ENCODE peak calls at places on chromosomes 11 and 22, in ten cellular contexts. L, S, V, T, B, G, M, U, W and J are unnamed samples.

GRCh38 chr11:28911829-28912228 is 803.6 kb downstream of the METTL15 start:
- DNase-seq in L (no peak), S (no peak), V (no peak), T (no peak), B (no peak), G (no peak), M (no peak), U (no peak), W (no peak), J (no peak)

GRCh38 chr11:64238999-64239398 is 1.9 kb upstream of the FKBP2 start:
- DNase-seq in L (no peak), S (no peak), V (no peak), T (no peak), B (no peak), G (no peak), M (no peak), U (no peak), W (no peak), J (no peak)

GRCh38 chr11:101862410-101863233 is 52.2 kb upstream of the CEP126 start:
- DNase-seq in L (peak), S (no peak), V (no peak), T (no peak), B (no peak), G (no peak), M (no peak), U (peak), W (peak), J (no peak)

GRCh38 chr11:3971756-3972404 is 116.4 kb downstream of the STIM1 start:
- DNase-seq in L (peak), S (no peak), V (no peak), T (no peak), B (no peak), G (no peak), M (no peak), U (no peak), W (no peak), J (no peak)

GRCh38 chr11:96794152-96794551 is 404.3 kb downstream of the JRKL start:
- DNase-seq in L (no peak), S (no peak), V (no peak), T (no peak), B (no peak), G (no peak), M (no peak), U (no peak), W (no peak), J (no peak)

GRCh38 chr11:35265755-35266454 is 126.9 kb downstream of the CD44 start:
- DNase-seq in L (no peak), S (no peak), V (no peak), T (no peak), B (no peak), G (no peak), M (no peak), U (no peak), W (no peak), J (no peak)

GRCh38 chr22:48851933-48852549 is 975.6 kb downstream of the BRD1 start:
- DNase-seq in L (no peak), S (no peak), V (no peak), T (no peak), B (no peak), G (no peak), M (no peak), U (no peak), W (no peak), J (no peak)

GRCh38 chr11:33722579-33723234 is 13.5 kb downstream of the CD59 start:
- DNase-seq in L (peak), S (peak), V (peak), T (no peak), B (no peak), G (no peak), M (no peak), U (no peak), W (no peak), J (peak)

GRCh38 chr11:211295-211694 is 3.8 kb downstream of the RIC8A start:
- DNase-seq in L (no peak), S (no peak), V (no peak), T (peak), B (no peak), G (peak), M (no peak), U (no peak), W (no peak), J (no peak)

GRCh38 chr11:69867076-69868002 is 48.1 kb upstream of the FGF3 start:
- DNase-seq in L (no peak), S (no peak), V (no peak), T (no peak), B (peak), G (no peak), M (no peak), U (no peak), W (no peak), J (no peak)

GRCh38 chr11:103601230-103601846 is 435.1 kb upstream of the DDI1 start:
- DNase-seq in L (peak), S (no peak), V (peak), T (no peak), B (peak), G (no peak), M (no peak), U (no peak), W (no peak), J (no peak)

GRCh38 chr11:36594316-36594989 is at the start of gene IFTAP:
- DNase-seq in L (peak), S (peak), V (peak), T (no peak), B (peak), G (peak), M (peak), U (peak), W (peak), J (no peak)

GRCh38 chr22:49566141-49566541 is 261.5 kb downstream of the BRD1 start:
- DNase-seq in L (no peak), S (no peak), V (no peak), T (peak), B (no peak), G (no peak), M (no peak), U (no peak), W (no peak), J (no peak)

GRCh38 chr11:123390146-123390545 is 39.9 kb upstream of the GRAMD1B start:
- DNase-seq in L (no peak), S (no peak), V (no peak), T (no peak), B (no peak), G (no peak), M (no peak), U (no peak), W (no peak), J (no peak)

GRCh38 chr22:46007848-46008261 is 30.9 kb upstream of the WNT7B start:
- DNase-seq in L (no peak), S (peak), V (no peak), T (peak), B (peak), G (peak), M (peak), U (peak), W (peak), J (no peak)

GRCh38 chr11:134531331-134532135 is 119.5 kb upstream of the B3GAT1 start:
- DNase-seq in L (no peak), S (peak), V (no peak), T (no peak), B (no peak), G (peak), M (no peak), U (no peak), W (no peak), J (no peak)

GRCh38 chr11:46003647-46004046 is 81.2 kb downstream of the LARGE2 start:
- DNase-seq in L (no peak), S (no peak), V (no peak), T (no peak), B (no peak), G (no peak), M (no peak), U (no peak), W (no peak), J (no peak)

GRCh38 chr11:119147604-119148333 is 1.1 kb upstream of the ABCG4 start:
- DNase-seq in L (no peak), S (no peak), V (no peak), T (no peak), B (no peak), G (no peak), M (no peak), U (no peak), W (no peak), J (no peak)

GRCh38 chr11:88414385-88414861 is 76.9 kb upstream of the CTSC start:
- DNase-seq in L (no peak), S (no peak), V (no peak), T (no peak), B (no peak), G (no peak), M (no peak), U (peak), W (peak), J (no peak)

GRCh38 chr11:120869516-120870011 is 154.3 kb upstream of the TBCEL start:
- DNase-seq in L (no peak), S (no peak), V (no peak), T (no peak), B (no peak), G (no peak), M (no peak), U (no peak), W (no peak), J (peak)

GRCh38 chr11:71548716-71549151 is 514 bp downstream of the KRTAP5-9 start:
- DNase-seq in L (no peak), S (no peak), V (no peak), T (no peak), B (no peak), G (no peak), M (no peak), U (no peak), W (no peak), J (no peak)

GRCh38 chr22:43356881-43357280 is 13.7 kb upstream of the SCUBE1 start:
- DNase-seq in L (no peak), S (no peak), V (no peak), T (no peak), B (no peak), G (no peak), M (no peak), U (no peak), W (no peak), J (no peak)

GRCh38 chr11:43959321-43959995 is 17.0 kb downstream of the C11orf96 start:
- DNase-seq in L (no peak), S (no peak), V (no peak), T (no peak), B (no peak), G (no peak), M (no peak), U (no peak), W (no peak), J (no peak)

GRCh38 chr11:26418391-26418790 is 86.5 kb downstream of the ANO3 start:
- DNase-seq in L (no peak), S (no peak), V (no peak), T (no peak), B (no peak), G (no peak), M (no peak), U (no peak), W (no peak), J (no peak)

GRCh38 chr11:8267831-8268529 is 4.3 kb upstream of the LMO1 start:
- DNase-seq in L (no peak), S (no peak), V (peak), T (peak), B (no peak), G (no peak), M (peak), U (no peak), W (no peak), J (no peak)

GRCh38 chr11:10305964-10306918 is 1.4 kb downstream of the ADM start:
- DNase-seq in L (peak), S (no peak), V (no peak), T (no peak), B (no peak), G (peak), M (peak), U (peak), W (no peak), J (no peak)

GRCh38 chr11:127816959-127817358 is 770.4 kb downstream of the ETS1 start:
- DNase-seq in L (no peak), S (no peak), V (no peak), T (no peak), B (no peak), G (no peak), M (no peak), U (no peak), W (no peak), J (no peak)

GRCh38 chr11:2466869-2467694 is 22.3 kb downstream of the KCNQ1 start:
- DNase-seq in L (no peak), S (no peak), V (no peak), T (no peak), B (no peak), G (peak), M (no peak), U (no peak), W (no peak), J (no peak)

GRCh38 chr11:74460481-74461154 is 6.7 kb downstream of the KCNE3 start:
- DNase-seq in L (peak), S (no peak), V (no peak), T (no peak), B (no peak), G (no peak), M (no peak), U (no peak), W (no peak), J (no peak)

GRCh38 chr22:31105282-31105929 is 2.0 kb downstream of the SELENOM start:
- DNase-seq in L (no peak), S (peak), V (no peak), T (no peak), B (no peak), G (no peak), M (no peak), U (no peak), W (no peak), J (no peak)

DNA sequence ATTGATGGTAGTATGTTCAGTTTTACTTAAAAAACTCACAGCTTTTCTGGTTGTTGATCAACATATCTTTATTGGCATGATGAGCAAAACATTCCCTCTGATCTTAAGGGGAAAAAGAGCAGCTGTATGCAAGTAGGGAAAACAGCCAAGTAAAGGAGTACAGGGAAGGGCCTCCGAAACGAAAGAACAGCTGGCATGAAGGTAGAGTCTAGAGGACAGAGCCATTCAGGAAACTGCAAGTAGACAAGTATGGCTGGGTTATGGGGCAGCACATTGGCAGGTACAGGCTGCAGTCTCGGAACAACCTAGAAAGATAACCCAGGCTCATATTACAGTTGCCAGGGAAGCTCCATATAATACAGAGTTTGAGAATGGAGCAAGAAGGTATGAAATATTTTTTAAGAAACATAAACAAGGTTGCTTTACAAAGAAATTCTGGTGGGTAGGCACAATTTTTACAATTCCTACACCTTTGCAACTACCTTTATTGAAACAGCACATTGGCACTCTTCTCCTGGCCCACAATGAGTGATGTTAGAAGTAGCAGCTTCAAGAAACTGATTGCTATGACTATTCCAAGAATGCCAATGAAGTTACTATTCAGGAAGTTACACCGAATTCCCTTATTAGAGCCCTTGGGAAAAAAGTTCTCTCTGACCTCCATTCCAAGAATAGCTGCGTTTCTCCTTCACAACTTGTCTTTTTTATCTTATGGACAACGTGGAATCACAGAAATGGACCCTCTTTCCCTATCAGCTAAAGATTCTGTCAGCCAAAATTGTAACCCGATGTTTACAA is 45.2 kb downstream of the LGR4 start:
- DNase-seq in L (no peak), S (no peak), V (no peak), T (no peak), B (no peak), G (peak), M (no peak), U (no peak), W (no peak), J (no peak)
- TF ChIP-seq POLR2A in L (no peak), S (no peak), V (no peak), T (no peak), B (no peak), G (no peak), M (no peak), U (no peak), W (no peak), J (no peak)

DNA sequence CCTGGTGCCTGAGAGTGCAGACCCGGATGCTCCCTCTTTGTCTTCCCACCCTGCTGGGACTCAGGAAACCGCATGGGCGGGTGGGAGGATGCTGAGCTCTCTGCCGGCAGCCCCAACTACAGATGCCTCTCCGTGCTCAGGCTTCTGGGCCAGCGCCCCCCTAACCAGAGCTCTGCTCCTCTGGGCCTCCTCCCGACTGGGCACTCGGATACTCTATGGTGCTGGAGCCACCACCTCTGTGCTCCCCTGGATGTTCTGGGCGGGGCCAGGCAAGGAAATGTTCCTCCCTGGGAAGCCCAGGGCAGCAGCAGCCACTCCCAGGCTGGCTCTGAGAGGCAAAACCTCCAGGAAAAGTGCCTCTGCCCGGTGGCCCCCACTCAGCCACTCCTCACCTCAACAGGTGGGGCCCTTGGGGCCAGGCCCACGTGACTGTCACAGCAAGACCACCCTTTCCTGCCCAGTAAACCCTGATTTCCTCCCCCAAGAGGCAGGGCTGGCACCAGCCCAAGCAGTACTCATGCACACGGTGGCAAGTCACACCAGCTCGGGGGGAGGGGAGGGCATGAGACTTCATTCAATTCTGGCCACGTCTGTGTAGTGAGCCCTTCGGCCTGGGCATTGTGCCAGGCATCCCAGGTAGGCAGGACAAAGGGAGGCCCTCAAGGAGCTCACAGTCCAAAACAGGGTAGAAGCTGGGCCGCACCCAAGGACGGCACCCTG is 54.7 kb upstream of the TCF20 start:
- DNase-seq in L (no peak), S (no peak), V (no peak), T (no peak), B (no peak), G (peak), M (no peak), U (peak), W (no peak), J (no peak)
- TF ChIP-seq POLR2A in L (no peak), S (no peak), V (no peak), T (no peak), B (no peak), G (no peak), M (no peak), U (no peak), W (no peak), J (no peak)

DNA sequence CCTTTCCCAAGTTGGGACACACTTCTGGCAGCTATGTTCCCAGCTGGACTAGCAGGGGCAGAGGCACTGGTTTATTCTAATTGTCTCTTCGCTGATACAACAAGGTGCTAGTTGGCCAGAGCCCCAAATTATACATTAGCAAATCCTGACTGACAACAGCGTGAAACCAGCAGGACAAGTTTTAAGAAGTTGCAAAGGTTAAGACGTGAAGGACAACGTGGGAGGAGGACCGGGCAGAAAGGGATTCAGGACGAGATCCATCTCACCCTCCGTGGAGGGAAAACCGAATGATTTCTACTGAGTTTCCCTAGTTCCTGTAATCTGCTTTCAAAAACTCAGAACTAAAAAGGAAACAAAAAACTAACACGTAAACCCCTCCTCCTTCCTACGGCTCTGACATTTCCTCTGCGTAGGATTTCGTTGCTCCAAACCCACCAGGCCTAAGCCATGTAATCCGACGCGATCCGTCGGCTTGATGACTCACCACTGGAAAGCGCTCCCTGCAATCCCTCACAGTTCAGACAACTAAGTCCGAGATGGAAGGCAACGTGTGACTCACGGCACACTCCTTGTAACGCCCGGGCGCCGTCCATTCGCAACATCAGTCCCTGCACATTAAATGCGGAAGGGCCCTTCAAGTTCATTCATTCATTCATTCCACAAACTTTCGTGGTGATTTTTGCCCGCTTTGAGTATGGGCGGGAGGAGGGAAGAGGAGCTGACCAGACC is 703 bp downstream of the POGLUT3 start:
- DNase-seq in L (peak), S (peak), V (peak), T (peak), B (peak), G (peak), M (peak), U (peak), W (peak), J (peak)
- TF ChIP-seq POLR2A in L (peak), S (no peak), V (peak), T (no peak), B (peak), G (peak), M (peak), U (peak), W (no peak), J (peak)

DNA sequence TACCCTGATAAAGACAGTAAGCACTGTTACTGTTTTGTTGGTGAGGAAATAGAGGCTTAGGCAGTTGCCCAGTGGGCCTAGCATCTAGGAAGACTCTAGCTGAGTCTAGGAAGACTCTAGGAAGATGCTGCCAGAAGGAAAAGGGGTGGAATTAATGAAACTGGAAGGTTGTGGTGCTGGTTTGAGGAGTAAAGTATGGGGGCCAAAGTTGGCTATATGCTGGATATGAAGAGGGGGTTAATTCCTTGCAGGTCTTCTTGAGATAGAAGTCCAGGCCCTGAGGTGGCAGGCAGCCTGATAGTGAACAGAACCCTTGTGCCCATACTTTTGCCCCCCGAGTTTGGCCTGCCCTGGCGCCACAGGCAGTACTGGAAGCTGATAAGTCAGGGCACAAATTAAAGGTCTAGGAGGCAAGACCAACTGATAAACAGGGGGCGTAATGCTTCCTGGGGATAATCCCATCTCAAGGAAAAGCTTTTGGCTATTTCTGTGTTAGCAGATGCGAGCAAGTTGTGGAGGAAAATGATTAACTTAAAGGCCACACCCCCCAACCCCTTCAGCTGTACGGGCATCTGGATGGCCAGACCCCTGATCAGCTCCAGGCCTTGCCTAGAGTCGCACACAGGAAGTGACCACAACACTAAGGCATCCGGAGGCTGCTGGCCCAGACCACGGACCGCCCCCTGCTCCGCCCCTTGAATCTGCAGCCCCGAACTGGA is 3.1 kb downstream of the ILK start:
- DNase-seq in L (peak), S (peak), V (no peak), T (peak), B (peak), G (peak), M (peak), U (peak), W (peak), J (no peak)
- TF ChIP-seq POLR2A in L (peak), S (peak), V (peak), T (no peak), B (peak), G (no peak), M (peak), U (peak), W (no peak), J (peak)

GRCh38 chr22:19607198-19608113 is 83.2 kb upstream of the CLDN5 start:
- DNase-seq in L (no peak), S (no peak), V (no peak), T (peak), B (no peak), G (peak), M (no peak), U (peak), W (peak), J (no peak)
- TF ChIP-seq POLR2A in L (no peak), S (no peak), V (no peak), T (no peak), B (no peak), G (no peak), M (no peak), U (no peak), W (no peak), J (no peak)